ENCODE peak calls at places on chromosomes 16 and 17, in nine cellular contexts. J, U, B, W, X, K, M, G and R are unnamed samples.

GRCh38 chr16:4314532-4315184 is 1.2 kb upstream of the GLIS2 start:
- DNase-seq in J (peak; percentile 56), M (peak; percentile 22), U (peak; percentile 70), B (peak; percentile 84), K (no peak), X (no peak), G (no peak), W (peak; percentile 52), R (no peak)

GRCh38 chr17:66344473-66344872 is 42.1 kb downstream of the PRKCA start:
- DNase-seq in G (no peak), B (no peak), U (no peak), W (no peak), M (no peak), J (no peak), X (no peak), K (no peak), R (no peak)

GRCh38 chr17:53662608-53663007 is 160.1 kb upstream of the KIF2B start:
- DNase-seq in G (no peak), U (no peak), M (no peak), K (no peak), B (no peak), J (no peak), X (no peak), W (no peak), R (no peak)

GRCh38 chr17:3916013-3916696 is at the start of gene P2RX1:
- DNase-seq in K (no peak), X (peak; percentile 74), W (no peak), M (no peak), B (no peak), J (no peak), G (peak; percentile 72), U (no peak), R (no peak)

GRCh38 chr17:68749742-68750562 is 148.8 kb upstream of the FAM20A start:
- DNase-seq in B (no peak), X (no peak), U (no peak), W (no peak), J (no peak), K (no peak), M (no peak), G (no peak), R (no peak)

GRCh38 chr16:10736926-10737625 is 6.6 kb upstream of the NUBP1 start:
- DNase-seq in J (peak; percentile 61), W (peak; percentile 72), M (peak; percentile 50), B (no peak), X (peak; percentile 82), K (no peak), U (peak; percentile 50), G (peak; percentile 50), R (no peak)

GRCh38 chr17:73586153-73586906 is 57.9 kb downstream of the SDK2 start:
- DNase-seq in U (no peak), W (no peak), J (no peak), K (no peak), B (no peak), M (no peak), G (no peak), X (no peak), R (no peak)

GRCh38 chr16:48279199-48279598 is 31.9 kb upstream of the ABCC11 start:
- DNase-seq in X (no peak), G (no peak), M (no peak), W (no peak), K (no peak), J (no peak), U (no peak), B (no peak), R (no peak)

GRCh38 chr16:69905171-69905555 is 46.0 kb upstream of the CLEC18A start:
- DNase-seq in M (no peak), J (no peak), X (no peak), G (no peak), B (no peak), W (no peak), K (no peak), U (no peak), R (no peak)

GRCh38 chr17:13619462-13619861 is 17.7 kb upstream of the HS3ST3A1 start:
- DNase-seq in G (no peak), M (no peak), K (no peak), X (no peak), U (no peak), W (no peak), J (no peak), B (no peak), R (no peak)

GRCh38 chr16:30340621-30341020 is 14.5 kb downstream of the CD2BP2 start:
- DNase-seq in G (no peak), K (no peak), M (no peak), B (no peak), X (no peak), U (no peak), W (no peak), J (no peak), R (no peak)

GRCh38 chr17:47201168-47201567 is 8.0 kb upstream of the MYL4 start:
- DNase-seq in J (no peak), M (no peak), X (no peak), U (no peak), B (no peak), K (no peak), G (no peak), W (no peak), R (no peak)

GRCh38 chr17:39700148-39700987 is 504 bp downstream of the ERBB2 start:
- DNase-seq in B (peak; percentile 80), J (peak; percentile 7), W (peak; percentile 71), U (no peak), G (no peak), M (peak; percentile 17), K (no peak), X (no peak), R (no peak)

GRCh38 chr16:35570946-35571345 is 2111.5 kb downstream of the TP53TG3F start:
- DNase-seq in X (no peak), M (no peak), J (no peak), B (no peak), K (no peak), G (no peak), U (no peak), W (no peak), R (no peak)
- H3K9me3 ChIP-seq in X (no peaks in the 10 kb centered on the region), M (peaks cover 36% of the 10 kb centered on the region), J (peaks cover 33% of the 10 kb centered on the region), B (no peaks in the 10 kb centered on the region), K (peaks cover 3% of the 10 kb centered on the region), G (no peaks in the 10 kb centered on the region), U (no peaks in the 10 kb centered on the region), W (no peaks in the 10 kb centered on the region), R (no peaks in the 10 kb centered on the region)

DNA sequence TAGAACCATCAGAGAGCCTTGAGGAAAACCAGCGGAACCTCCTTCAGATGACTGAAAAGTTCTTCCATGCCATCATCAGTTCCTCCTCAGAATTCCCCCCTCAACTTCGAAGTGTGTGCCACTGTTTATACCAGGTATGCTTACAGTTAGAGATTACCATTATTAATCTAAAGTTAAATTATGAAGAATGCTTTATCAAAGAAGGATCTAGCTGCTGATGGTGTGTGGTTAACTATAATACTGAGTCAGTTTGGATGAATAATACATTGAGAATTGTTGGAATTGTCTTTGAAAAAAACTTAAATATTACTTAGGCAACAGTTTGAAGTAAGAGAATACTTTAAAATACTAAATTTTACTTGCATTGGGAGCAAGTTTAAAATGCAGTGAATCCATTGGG is 48.1 kb downstream of the OMG start:
- DNase-seq in G (no peak), K (no peak), W (no peak), B (no peak), U (no peak), J (peak; percentile 78), X (no peak), M (peak; percentile 66), R (no peak)
- H3K27ac ChIP-seq in G (no peak overlapping the region), K (no peak overlapping the region), W (no peak overlapping the region), B (no peak overlapping the region), U (no peak overlapping the region), J (peak overlapping the region; percentile 46), X (no peak overlapping the region), M (peak overlapping the region; percentile 53), R (no peak overlapping the region)

DNA sequence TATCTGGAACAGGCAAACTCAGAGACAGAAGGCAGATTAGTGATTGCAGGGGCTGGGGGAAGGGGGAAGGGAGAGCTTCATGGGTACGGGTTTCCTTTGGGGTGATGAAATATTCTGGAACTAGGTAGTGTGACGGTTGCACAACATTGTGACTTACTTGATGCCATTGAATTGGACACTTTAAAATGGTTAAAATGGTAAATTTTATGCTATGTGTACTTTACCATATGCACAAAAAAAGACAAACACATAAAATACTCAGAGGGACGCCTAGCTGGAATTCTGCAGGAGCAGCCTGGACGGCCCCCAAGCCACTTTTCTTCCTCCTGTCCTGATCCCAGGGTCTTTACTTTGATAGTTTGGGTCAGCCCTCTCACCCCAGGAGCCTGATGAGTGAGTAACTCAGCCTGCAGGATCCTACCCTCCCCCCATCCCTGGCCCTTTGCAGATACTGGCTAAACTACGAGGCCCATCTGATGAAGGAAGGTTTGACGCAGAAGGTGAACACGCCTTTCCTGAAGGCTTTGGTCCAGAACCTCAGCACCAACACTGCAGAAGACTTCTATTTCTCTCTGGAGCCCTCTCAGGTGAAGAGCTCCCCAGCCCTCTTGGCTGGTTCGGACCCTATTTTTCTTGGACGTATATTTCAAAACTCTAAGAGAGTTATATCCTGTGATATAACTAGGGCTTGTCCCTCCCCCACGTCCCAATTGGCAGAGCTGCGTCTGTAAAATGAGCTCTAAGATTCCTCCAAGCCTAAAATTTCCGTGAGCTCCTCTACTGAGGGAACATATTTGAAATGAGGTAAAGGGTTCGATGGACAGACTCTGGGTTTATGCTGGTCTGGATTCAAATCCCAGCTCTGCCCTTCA is 7.9 kb downstream of the ADGRG3 start:
- DNase-seq in M (no peak), X (no peak), G (no peak), B (no peak), W (peak; percentile 35), U (no peak), K (no peak), J (no peak), R (no peak)
- H3K4me1 ChIP-seq in M (peaks cover 3% of the 10 kb centered on the region), X (no peaks in the 10 kb centered on the region), G (no peaks in the 10 kb centered on the region), B (no peaks in the 10 kb centered on the region), W (peaks cover 20% of the 10 kb centered on the region), U (peaks cover 7% of the 10 kb centered on the region), K (peaks cover 5% of the 10 kb centered on the region), J (no peaks in the 10 kb centered on the region), R (peaks cover 17% of the 10 kb centered on the region)

GRCh38 chr16:55279598-55279997 is 44.4 kb upstream of the IRX6 start:
- DNase-seq in G (no peak), U (no peak), W (no peak), K (no peak), M (no peak), B (no peak), X (no peak), J (no peak), R (no peak)
- H3K9me3 ChIP-seq in G (no peaks in the 10 kb centered on the region), U (no peaks in the 10 kb centered on the region), W (no peaks in the 10 kb centered on the region), K (no peaks in the 10 kb centered on the region), M (no peaks in the 10 kb centered on the region), B (no peaks in the 10 kb centered on the region), X (no peaks in the 10 kb centered on the region), J (no peaks in the 10 kb centered on the region), R (no peaks in the 10 kb centered on the region)

GRCh38 chr16:21987498-21987897 is 13.4 kb downstream of the PDZD9 start:
- DNase-seq in B (no peak), U (no peak), K (no peak), W (no peak), X (no peak), J (no peak), G (no peak), M (no peak), R (no peak)
- H3K27ac ChIP-seq in B (no peak overlapping the region), U (no peak overlapping the region), K (no peak overlapping the region), W (peak overlapping the region; percentile 43), X (no peak overlapping the region), J (no peak overlapping the region), G (no peak overlapping the region), M (no peak overlapping the region), R (peak overlapping the region; percentile 27)